ENCODE peak calls at places on chromosome 3, in six cellular contexts. W is suprapubic skin, M is iPS DF 6.9, G is GM23248, S is PC-3, L is substantia nigra. V is an unnamed sample.

GRCh38 chr3:54056521-54056920 is 65.8 kb upstream of the CACNA2D3 start:
- DNase-seq in W (no peak), M (no peak), G (peak), S (peak), L (no peak), V (no peak)

GRCh38 chr3:59472541-59472940 is 422.7 kb upstream of the CFAP20DC start:
- DNase-seq in W (no peak), M (no peak), G (peak), S (no peak), L (no peak), V (no peak)

GRCh38 chr3:37183976-37184375 is 9.6 kb upstream of the LRRFIP2 start:
- DNase-seq in W (no peak), M (no peak), G (peak), S (no peak), L (no peak), V (no peak)

GRCh38 chr3:56796202-56796601 is 5.5 kb downstream of the ARHGEF3 start:
- DNase-seq in W (no peak), M (no peak), G (peak), S (peak), L (no peak), V (no peak)

GRCh38 chr3:23663661-23664186 is 142.0 kb upstream of the UBE2E1 start:
- DNase-seq in W (no peak), M (no peak), G (peak), S (peak), L (no peak), V (no peak)

GRCh38 chr3:51075221-51075775 is 309.8 kb upstream of the MANF start:
- DNase-seq in W (no peak), M (no peak), G (no peak), S (no peak), L (no peak), V (no peak)

GRCh38 chr3:49718419-49719213 is 868 bp downstream of the AMIGO3 start:
- DNase-seq in W (no peak), M (no peak), G (no peak), S (no peak), L (no peak), V (no peak)

GRCh38 chr3:36380171-36381031 is at the start of gene STAC:
- DNase-seq in W (no peak), M (no peak), G (peak), S (peak), L (no peak), V (no peak)

GRCh38 chr3:125382323-125382722 is 7.2 kb upstream of the ZNF148 start:
- DNase-seq in W (no peak), M (no peak), G (no peak), S (no peak), L (no peak), V (no peak)

GRCh38 chr3:106635271-106635670 is 742.0 kb upstream of the CCDC54 start:
- DNase-seq in W (no peak), M (no peak), G (peak), S (peak), L (no peak), V (no peak)

GRCh38 chr3:44184319-44184953 is 57.2 kb upstream of the TOPAZ1 start:
- DNase-seq in W (no peak), M (no peak), G (peak), S (no peak), L (no peak), V (peak)

GRCh38 chr3:45325676-45326075 is 62.7 kb upstream of the LARS2 start:
- DNase-seq in W (peak), M (no peak), G (no peak), S (no peak), L (no peak), V (no peak)

GRCh38 chr3:86653801-86654200 is 337.1 kb downstream of the VGLL3 start:
- DNase-seq in W (no peak), M (no peak), G (no peak), S (no peak), L (no peak), V (no peak)

GRCh38 chr3:51343918-51344687 is 41.0 kb upstream of the MANF start:
- DNase-seq in W (no peak), M (no peak), G (peak), S (peak), L (no peak), V (peak)

GRCh38 chr3:65713016-65713415 is 325.7 kb downstream of the MAGI1 start:
- DNase-seq in W (no peak), M (no peak), G (peak), S (no peak), L (no peak), V (peak)

GRCh38 chr3:108090066-108090700 is 648 bp downstream of the CD47 start:
- DNase-seq in W (no peak), M (no peak), G (peak), S (peak), L (no peak), V (no peak)

GRCh38 chr3:134652409-134652831 is 1.6 kb upstream of the KY start:
- DNase-seq in W (no peak), M (no peak), G (peak), S (no peak), L (no peak), V (no peak)

GRCh38 chr3:41974223-41974622 is 12.3 kb upstream of the ULK4 start:
- DNase-seq in W (no peak), M (no peak), G (peak), S (no peak), L (no peak), V (no peak)

GRCh38 chr3:16409032-16409431 is 104.5 kb downstream of the RFTN1 start:
- DNase-seq in W (no peak), M (no peak), G (no peak), S (no peak), L (no peak), V (no peak)

GRCh38 chr3:40116478-40117162 is 192.9 kb upstream of the EIF1B start:
- DNase-seq in W (no peak), M (no peak), G (peak), S (peak), L (no peak), V (no peak)

GRCh38 chr3:179450321-179450720 is 949 bp downstream of the GNB4 start:
- DNase-seq in W (no peak), M (no peak), G (peak), S (no peak), L (no peak), V (no peak)

GRCh38 chr3:183085634-183086390 is 13.5 kb downstream of the MCCC1 start:
- DNase-seq in W (no peak), M (peak), G (peak), S (peak), L (no peak), V (no peak)

GRCh38 chr3:26550413-26550812 is 72.2 kb upstream of the LRRC3B start:
- DNase-seq in W (no peak), M (no peak), G (no peak), S (no peak), L (no peak), V (no peak)

GRCh38 chr3:40179016-40179415 is 130.5 kb upstream of the EIF1B start:
- DNase-seq in W (no peak), M (peak), G (peak), S (peak), L (peak), V (peak)

GRCh38 chr3:169072494-169072893 is 591.0 kb downstream of the MECOM start:
- DNase-seq in W (no peak), M (no peak), G (peak), S (no peak), L (no peak), V (no peak)

GRCh38 chr3:134931045-134931775 is 136.2 kb downstream of the EPHB1 start:
- DNase-seq in W (no peak), M (no peak), G (no peak), S (no peak), L (no peak), V (no peak)

GRCh38 chr3:44885618-44886017 is 11.2 kb downstream of the TGM4 start:
- DNase-seq in W (no peak), M (no peak), G (peak), S (peak), L (no peak), V (no peak)

GRCh38 chr3:15809313-15809712 is 11.5 kb upstream of the ANKRD28 start:
- DNase-seq in W (no peak), M (no peak), G (no peak), S (no peak), L (no peak), V (no peak)

GRCh38 chr3:88059380-88060160 is 515 bp downstream of the ZNF654 start:
- DNase-seq in W (no peak), M (no peak), G (peak), S (peak), L (no peak), V (no peak)

GRCh38 chr3:69720824-69721223 is 18.4 kb upstream of the MITF start:
- DNase-seq in W (no peak), M (no peak), G (no peak), S (no peak), L (no peak), V (no peak)

GRCh38 chr3:158152186-158152585 is 42.3 kb downstream of the RSRC1 start:
- DNase-seq in W (no peak), M (no peak), G (peak), S (peak), L (no peak), V (no peak)

GRCh38 chr3:59429203-59429602 is 379.4 kb upstream of the CFAP20DC start:
- DNase-seq in W (no peak), M (no peak), G (peak), S (no peak), L (no peak), V (no peak)